ENCODE peak calls at places on chromosomes 11 and 22, in eight cellular contexts. J, E, Z, Y, Q, V, N and D are unnamed samples.

GRCh38 chr11:94330789-94331188 is 26.4 kb downstream of the IZUMO1R start:
- DNase-seq in J (no peak), E (no peak), Z (no peak), Y (no peak), Q (no peak), V (no peak), N (no peak), D (no peak)

GRCh38 chr11:27420722-27421572 is 51.6 kb downstream of the LGR4 start:
- DNase-seq in J (no peak), E (no peak), Z (no peak), Y (no peak), Q (no peak), V (no peak), N (no peak), D (no peak)

GRCh38 chr22:21802056-21802455 is 65.4 kb downstream of the MAPK1 start:
- DNase-seq in J (no peak), E (no peak), Z (no peak), Y (no peak), Q (no peak), V (no peak), N (no peak), D (no peak)

GRCh38 chr11:19511413-19512183 is 201.0 kb upstream of the NAV2 start:
- DNase-seq in J (peak; percentile 26), E (no peak), Z (peak; percentile 6), Y (no peak), Q (no peak), V (no peak), N (no peak), D (no peak)

GRCh38 chr22:45452565-45453449 is 39.3 kb downstream of the RIBC2 start:
- DNase-seq in J (no peak), E (no peak), Z (no peak), Y (no peak), Q (no peak), V (no peak), N (no peak), D (no peak)

GRCh38 chr11:9489366-9489765 is 28.6 kb downstream of the ZNF143 start:
- DNase-seq in J (no peak), E (no peak), Z (no peak), Y (no peak), Q (no peak), V (no peak), N (no peak), D (no peak)

GRCh38 chr11:125382211-125382807 is 113.8 kb downstream of the FEZ1 start:
- DNase-seq in J (no peak), E (no peak), Z (no peak), Y (no peak), Q (no peak), V (no peak), N (no peak), D (no peak)

GRCh38 chr11:61709572-61709971 is 29.4 kb downstream of the DAGLA start:
- DNase-seq in J (no peak), E (no peak), Z (no peak), Y (no peak), Q (no peak), V (no peak), N (no peak), D (no peak)

GRCh38 chr11:117037279-117037951 is 60.8 kb downstream of the SIK3 start:
- DNase-seq in J (no peak), E (no peak), Z (no peak), Y (no peak), Q (no peak), V (no peak), N (no peak), D (no peak)

GRCh38 chr22:38716827-38717226 is 11.1 kb downstream of the GTPBP1 start:
- DNase-seq in J (no peak), E (no peak), Z (no peak), Y (no peak), Q (no peak), V (no peak), N (no peak), D (no peak)

GRCh38 chr11:113376156-113376555 is 11.4 kb upstream of the ANKK1 start:
- DNase-seq in J (no peak), E (no peak), Z (no peak), Y (peak; percentile 61), Q (no peak), V (no peak), N (no peak), D (no peak)

GRCh38 chr11:60116996-60117790 is 28.7 kb downstream of the MS4A2 start:
- DNase-seq in J (no peak), E (no peak), Z (no peak), Y (no peak), Q (no peak), V (no peak), N (no peak), D (no peak)

GRCh38 chr11:33694346-33695050 is 6.1 kb downstream of the C11orf91 start:
- DNase-seq in J (no peak), E (no peak), Z (no peak), Y (no peak), Q (no peak), V (no peak), N (no peak), D (peak; percentile 37)

GRCh38 chr11:47572715-47573255 is 6.0 kb downstream of the KBTBD4 start:
- DNase-seq in J (no peak), E (no peak), Z (no peak), Y (no peak), Q (no peak), V (no peak), N (no peak), D (no peak)

GRCh38 chr11:65719887-65720236 is 736 bp downstream of the RNASEH2C start:
- DNase-seq in J (no peak), E (no peak), Z (no peak), Y (no peak), Q (no peak), V (peak; percentile 85), N (no peak), D (no peak)